ENCODE peak calls at places on chromosomes 3 and 15, in five cellular contexts. One of them, this sample, is unnamed.

GRCh38 chr15:31160740-31161495 is 59.4 kb upstream of the TRPM1 start:
- DNase-seq in stimulated activated effector memory CD8-positive, alpha-beta T cell treated with anti-CD3 and anti-CD28 coated beads, Interleukin-12 subunit alpha, Interleukin-12 subunit beta, amount 100 ng/mL, for 72 hours: no peak
- DNase-seq in glomerular endothelial cell: no peak
- DNase-seq in HuH-7: no peak
- DNase-seq in nephron progenitor cell: no peak
- DNase-seq in this sample: no peak

GRCh38 chr3:31576521-31576920 is 43.8 kb downstream of the STT3B start:
- DNase-seq in HuH-7: no peak
- DNase-seq in glomerular endothelial cell: no peak
- DNase-seq in stimulated activated effector memory CD8-positive, alpha-beta T cell treated with anti-CD3 and anti-CD28 coated beads, Interleukin-12 subunit alpha, Interleukin-12 subunit beta, amount 100 ng/mL, for 72 hours: no peak
- DNase-seq in nephron progenitor cell: no peak
- DNase-seq in this sample: no peak

GRCh38 chr3:72155391-72156064 is 370.6 kb upstream of the PROK2 start:
- DNase-seq in nephron progenitor cell: no peak
- DNase-seq in glomerular endothelial cell: no peak
- DNase-seq in HuH-7: peak
- DNase-seq in stimulated activated effector memory CD8-positive, alpha-beta T cell treated with anti-CD3 and anti-CD28 coated beads, Interleukin-12 subunit alpha, Interleukin-12 subunit beta, amount 100 ng/mL, for 72 hours: no peak
- DNase-seq in this sample: peak

GRCh38 chr3:76047368-76047767 is 262.0 kb upstream of the ZNF717 start:
- DNase-seq in stimulated activated effector memory CD8-positive, alpha-beta T cell treated with anti-CD3 and anti-CD28 coated beads, Interleukin-12 subunit alpha, Interleukin-12 subunit beta, amount 100 ng/mL, for 72 hours: no peak
- DNase-seq in glomerular endothelial cell: no peak
- DNase-seq in HuH-7: no peak
- DNase-seq in nephron progenitor cell: no peak
- DNase-seq in this sample: no peak

GRCh38 chr15:34753236-34753894 is 1.4 kb downstream of the GJD2 start:
- DNase-seq in glomerular endothelial cell: peak
- DNase-seq in stimulated activated effector memory CD8-positive, alpha-beta T cell treated with anti-CD3 and anti-CD28 coated beads, Interleukin-12 subunit alpha, Interleukin-12 subunit beta, amount 100 ng/mL, for 72 hours: no peak
- DNase-seq in HuH-7: peak
- DNase-seq in nephron progenitor cell: peak
- DNase-seq in this sample: peak

GRCh38 chr3:169454823-169455222 is 208.7 kb downstream of the MECOM start:
- DNase-seq in glomerular endothelial cell: peak
- DNase-seq in stimulated activated effector memory CD8-positive, alpha-beta T cell treated with anti-CD3 and anti-CD28 coated beads, Interleukin-12 subunit alpha, Interleukin-12 subunit beta, amount 100 ng/mL, for 72 hours: no peak
- DNase-seq in nephron progenitor cell: no peak
- DNase-seq in HuH-7: no peak
- DNase-seq in this sample: peak

GRCh38 chr3:168220609-168221008 is 124.9 kb upstream of the GOLIM4 start:
- DNase-seq in nephron progenitor cell: no peak
- DNase-seq in stimulated activated effector memory CD8-positive, alpha-beta T cell treated with anti-CD3 and anti-CD28 coated beads, Interleukin-12 subunit alpha, Interleukin-12 subunit beta, amount 100 ng/mL, for 72 hours: no peak
- DNase-seq in HuH-7: no peak
- DNase-seq in glomerular endothelial cell: no peak
- DNase-seq in this sample: no peak

GRCh38 chr3:14216257-14217048 is 37.8 kb downstream of the LSM3 start:
- DNase-seq in HuH-7: peak
- DNase-seq in nephron progenitor cell: peak
- DNase-seq in glomerular endothelial cell: no peak
- DNase-seq in stimulated activated effector memory CD8-positive, alpha-beta T cell treated with anti-CD3 and anti-CD28 coated beads, Interleukin-12 subunit alpha, Interleukin-12 subunit beta, amount 100 ng/mL, for 72 hours: no peak
- DNase-seq in this sample: peak

GRCh38 chr15:56496635-56497034 is 31.7 kb upstream of the MNS1 start:
- DNase-seq in stimulated activated effector memory CD8-positive, alpha-beta T cell treated with anti-CD3 and anti-CD28 coated beads, Interleukin-12 subunit alpha, Interleukin-12 subunit beta, amount 100 ng/mL, for 72 hours: no peak
- DNase-seq in HuH-7: peak
- DNase-seq in nephron progenitor cell: no peak
- DNase-seq in glomerular endothelial cell: peak
- DNase-seq in this sample: peak

GRCh38 chr3:52046186-52046913 is 10.0 kb downstream of the DUSP7 start:
- DNase-seq in glomerular endothelial cell: peak
- DNase-seq in HuH-7: no peak
- DNase-seq in nephron progenitor cell: no peak
- DNase-seq in stimulated activated effector memory CD8-positive, alpha-beta T cell treated with anti-CD3 and anti-CD28 coated beads, Interleukin-12 subunit alpha, Interleukin-12 subunit beta, amount 100 ng/mL, for 72 hours: no peak
- DNase-seq in this sample: peak

GRCh38 chr3:105527949-105528348 is 161.2 kb downstream of the ALCAM start:
- DNase-seq in HuH-7: no peak
- DNase-seq in nephron progenitor cell: no peak
- DNase-seq in stimulated activated effector memory CD8-positive, alpha-beta T cell treated with anti-CD3 and anti-CD28 coated beads, Interleukin-12 subunit alpha, Interleukin-12 subunit beta, amount 100 ng/mL, for 72 hours: no peak
- DNase-seq in glomerular endothelial cell: no peak
- DNase-seq in this sample: no peak

GRCh38 chr3:195057716-195058115 is 213.2 kb downstream of the XXYLT1 start:
- DNase-seq in nephron progenitor cell: no peak
- DNase-seq in HuH-7: no peak
- DNase-seq in stimulated activated effector memory CD8-positive, alpha-beta T cell treated with anti-CD3 and anti-CD28 coated beads, Interleukin-12 subunit alpha, Interleukin-12 subunit beta, amount 100 ng/mL, for 72 hours: no peak
- DNase-seq in glomerular endothelial cell: no peak
- DNase-seq in this sample: no peak

GRCh38 chr3:174440350-174440716 is 418.8 kb upstream of the NAALADL2 start:
- DNase-seq in stimulated activated effector memory CD8-positive, alpha-beta T cell treated with anti-CD3 and anti-CD28 coated beads, Interleukin-12 subunit alpha, Interleukin-12 subunit beta, amount 100 ng/mL, for 72 hours: no peak
- DNase-seq in HuH-7: no peak
- DNase-seq in nephron progenitor cell: no peak
- DNase-seq in glomerular endothelial cell: no peak
- DNase-seq in this sample: no peak

GRCh38 chr3:61090770-61091169 is 160.5 kb downstream of the FHIT start:
- DNase-seq in HuH-7: no peak
- DNase-seq in nephron progenitor cell: no peak
- DNase-seq in stimulated activated effector memory CD8-positive, alpha-beta T cell treated with anti-CD3 and anti-CD28 coated beads, Interleukin-12 subunit alpha, Interleukin-12 subunit beta, amount 100 ng/mL, for 72 hours: no peak
- DNase-seq in glomerular endothelial cell: no peak
- DNase-seq in this sample: no peak

GRCh38 chr3:5275529-5275928 is 88.0 kb downstream of the EDEM1 start:
- DNase-seq in nephron progenitor cell: no peak
- DNase-seq in HuH-7: no peak
- DNase-seq in stimulated activated effector memory CD8-positive, alpha-beta T cell treated with anti-CD3 and anti-CD28 coated beads, Interleukin-12 subunit alpha, Interleukin-12 subunit beta, amount 100 ng/mL, for 72 hours: no peak
- DNase-seq in glomerular endothelial cell: no peak
- DNase-seq in this sample: no peak

GRCh38 chr15:36926422-36926815 is 173.9 kb downstream of the MEIS2 start:
- DNase-seq in stimulated activated effector memory CD8-positive, alpha-beta T cell treated with anti-CD3 and anti-CD28 coated beads, Interleukin-12 subunit alpha, Interleukin-12 subunit beta, amount 100 ng/mL, for 72 hours: no peak
- DNase-seq in nephron progenitor cell: no peak
- DNase-seq in glomerular endothelial cell: no peak
- DNase-seq in HuH-7: no peak
- DNase-seq in this sample: no peak

This sample was measured in endothelial cell of umbilical vein.